ENCODE peak calls at places on chromosome 15, in four cellular contexts. E, P, U and S are unnamed samples.

GRCh38 chr15:67025719-67026118 is 39.7 kb upstream of the SMAD3 start:
- DNase-seq in E (peak), P (no peak), U (no peak), S (no peak)

GRCh38 chr15:88193415-88193814 is 63.1 kb downstream of the NTRK3 start:
- DNase-seq in E (no peak), P (no peak), U (no peak), S (no peak)

GRCh38 chr15:68559342-68560310 is 19.2 kb upstream of the CORO2B start:
- DNase-seq in E (peak), P (peak), U (peak), S (peak)

GRCh38 chr15:66484539-66485112 is 12.9 kb downstream of the SNAPC5 start:
- DNase-seq in E (no peak), P (no peak), U (no peak), S (no peak)

GRCh38 chr15:94164202-94164807 is 67.1 kb upstream of the MCTP2 start:
- DNase-seq in E (peak), P (peak), U (peak), S (peak)

GRCh38 chr15:78149805-78150751 is 916 bp downstream of the IDH3A start:
- DNase-seq in E (no peak), P (no peak), U (peak), S (peak)

GRCh38 chr15:40038267-40038653 is 721 bp downstream of the SRP14 start:
- DNase-seq in E (peak), P (no peak), U (no peak), S (no peak)

GRCh38 chr15:71409541-71409940 is 294.3 kb downstream of the THSD4 start:
- DNase-seq in E (no peak), P (no peak), U (no peak), S (no peak)

GRCh38 chr15:101501703-101502373 is 12.3 kb upstream of the PCSK6 start:
- DNase-seq in E (no peak), P (no peak), U (no peak), S (no peak)

GRCh38 chr15:95298729-95299128 is 1031.8 kb upstream of the NR2F2 start:
- DNase-seq in E (no peak), P (no peak), U (no peak), S (no peak)

GRCh38 chr15:57375827-57376694 is at the start of gene CGNL1:
- DNase-seq in E (no peak), P (peak), U (no peak), S (no peak)

GRCh38 chr15:78148392-78149067 is 632 bp upstream of the IDH3A start:
- DNase-seq in E (peak), P (no peak), U (no peak), S (no peak)

GRCh38 chr15:65370885-65371284 is 6.9 kb downstream of the IGDCC3 start:
- DNase-seq in E (no peak), P (no peak), U (no peak), S (no peak)

GRCh38 chr15:94631608-94632007 is 400.2 kb downstream of the MCTP2 start:
- DNase-seq in E (no peak), P (no peak), U (no peak), S (no peak)

GRCh38 chr15:85805392-85805791 is 10.7 kb upstream of the KLHL25 start:
- DNase-seq in E (no peak), P (no peak), U (no peak), S (no peak)

GRCh38 chr15:71753346-71753745 is 57.0 kb upstream of the NR2E3 start:
- DNase-seq in E (peak), P (no peak), U (no peak), S (no peak)

GRCh38 chr15:88744548-88745020 is 58.7 kb upstream of the ACAN start:
- DNase-seq in E (no peak), P (no peak), U (no peak), S (no peak)

GRCh38 chr15:78125267-78125666 is 6.0 kb downstream of the CIB2 start:
- DNase-seq in E (no peak), P (no peak), U (no peak), S (no peak)

GRCh38 chr15:94086360-94086759 is 145.0 kb upstream of the MCTP2 start:
- DNase-seq in E (peak), P (no peak), U (no peak), S (no peak)

GRCh38 chr15:36449662-36450145 is 129.7 kb upstream of the CDIN1 start:
- DNase-seq in E (peak), P (no peak), U (no peak), S (no peak)

GRCh38 chr15:31293655-31294054 is 33.0 kb upstream of the KLF13 start:
- DNase-seq in E (no peak), P (no peak), U (no peak), S (no peak)

GRCh38 chr15:25848769-25849430 is 14.2 kb downstream of the ATP10A start:
- DNase-seq in E (no peak), P (no peak), U (no peak), S (no peak)

GRCh38 chr15:100695048-100695447 is 92.7 kb downstream of the ASB7 start:
- DNase-seq in E (no peak), P (no peak), U (no peak), S (no peak)

GRCh38 chr15:81929557-81929956 is 116.3 kb downstream of the MEX3B start:
- DNase-seq in E (peak), P (no peak), U (no peak), S (no peak)

GRCh38 chr15:40334941-40335795 is 5.6 kb downstream of the CCDC9B start:
- DNase-seq in E (no peak), P (no peak), U (no peak), S (no peak)

GRCh38 chr15:68303560-68304436 is 26.3 kb downstream of the FEM1B start:
- DNase-seq in E (no peak), P (no peak), U (no peak), S (no peak)

GRCh38 chr15:63063877-63064409 is 21.4 kb downstream of the TPM1 start:
- DNase-seq in E (no peak), P (no peak), U (no peak), S (no peak)

GRCh38 chr15:89998141-89998661 is 2.9 kb upstream of the ZNF710 start:
- DNase-seq in E (peak), P (no peak), U (no peak), S (no peak)